ENCODE peak calls at places on chromosomes 1 and 21, in six cellular contexts. W is aorta; Q is activated T-helper 1 cell treated with Interleukin-2 at 50 U/mL for 16 hours; E is GM13977; A is CD8-positive, alpha-beta memory T cell; K is activated T-cell treated with anti-CD3 and anti-CD28 coated beads, Interleukin-2, amount 50 U/mL, for 48 hours. Z is an unnamed sample.

GRCh38 chr1:44292641-44293040 is 62.4 kb downstream of the ERI3 start:
- DNase-seq in W (no peak), Q (no peak), E (no peak), A (no peak), K (no peak), Z (no peak)

GRCh38 chr21:39313042-39313456 is 383 bp downstream of the BRWD1 start:
- DNase-seq in W (peak), Q (peak), E (peak), A (no peak), K (no peak), Z (no peak)

GRCh38 chr21:39316062-39316461 is 2.6 kb upstream of the BRWD1 start:
- DNase-seq in W (no peak), Q (no peak), E (no peak), A (no peak), K (no peak), Z (no peak)

GRCh38 chr1:69513621-69514020 is 54.1 kb upstream of the LRRC7 start:
- DNase-seq in W (no peak), Q (no peak), E (no peak), A (no peak), K (no peak), Z (no peak)

GRCh38 chr1:1013922-1014617 is 773 bp downstream of the ISG15 start:
- DNase-seq in W (peak), Q (no peak), E (no peak), A (no peak), K (no peak), Z (no peak)

GRCh38 chr1:119075614-119076013 is 64.8 kb downstream of the WARS2 start:
- DNase-seq in W (no peak), Q (no peak), E (no peak), A (no peak), K (no peak), Z (no peak)

GRCh38 chr1:234433563-234434285 is 45.3 kb downstream of the TARBP1 start:
- DNase-seq in W (no peak), Q (no peak), E (peak), A (no peak), K (no peak), Z (no peak)

GRCh38 chr1:30771005-30771404 is 13.4 kb upstream of the LAPTM5 start:
- DNase-seq in W (no peak), Q (no peak), E (no peak), A (no peak), K (no peak), Z (no peak)

GRCh38 chr21:28066051-28066450 is 926.6 kb downstream of the LTN1 start:
- DNase-seq in W (no peak), Q (no peak), E (no peak), A (no peak), K (no peak), Z (no peak)

GRCh38 chr1:88736633-88737248 is 52.7 kb downstream of the PKN2 start:
- DNase-seq in W (no peak), Q (no peak), E (no peak), A (no peak), K (peak), Z (no peak)

GRCh38 chr1:33482412-33482811 is 10.0 kb downstream of the ZSCAN20 start:
- DNase-seq in W (no peak), Q (no peak), E (no peak), A (no peak), K (no peak), Z (no peak)